ENCODE peak calls at places on chromosomes 12 and 14, in ten cellular contexts. V, Z, Y, I, C, E, S, K, A and F are unnamed samples.

GRCh38 chr14:58401587-58401986 is 5.9 kb downstream of the TOMM20L start:
- DNase-seq in C (no peak), Z (no peak), K (no peak), E (no peak), A (no peak), I (no peak), Y (no peak), V (no peak), S (no peak), F (no peak)

GRCh38 chr12:24815087-24815423 is 133.8 kb downstream of the BCAT1 start:
- DNase-seq in C (no peak), V (no peak), Z (no peak), I (no peak), A (no peak), Y (no peak), S (no peak), K (no peak), E (no peak), F (no peak)

GRCh38 chr12:76312314-76312713 is 35.9 kb downstream of the BBS10 start:
- DNase-seq in E (no peak), V (no peak), K (no peak), Z (peak), S (no peak), A (peak), Y (no peak), C (no peak), I (no peak), F (no peak)

GRCh38 chr14:90644882-90645281 is 171.3 kb downstream of the TTC7B start:
- DNase-seq in V (no peak), Z (no peak), K (no peak), S (no peak), Y (peak), I (no peak), C (no peak), E (no peak), A (peak), F (no peak)

GRCh38 chr12:11795910-11796459 is 146.5 kb downstream of the ETV6 start:
- DNase-seq in A (peak), C (peak), K (peak), E (no peak), S (no peak), I (no peak), Z (no peak), V (peak), Y (no peak), F (no peak)

GRCh38 chr14:102182190-102182589 is 42.5 kb downstream of the WDR20 start:
- DNase-seq in S (no peak), V (no peak), K (no peak), E (no peak), Y (peak), A (peak), C (no peak), Z (no peak), I (no peak), F (no peak)

GRCh38 chr14:51860836-51861583 is 598 bp downstream of the GNG2 start:
- DNase-seq in C (no peak), K (no peak), Z (no peak), E (no peak), A (peak), S (no peak), I (no peak), V (no peak), Y (no peak), F (no peak)

GRCh38 chr12:117854339-117855012 is 114.3 kb downstream of the KSR2 start:
- DNase-seq in K (no peak), V (no peak), Y (no peak), C (peak), I (peak), S (no peak), Z (no peak), E (no peak), A (peak), F (peak)

DNA sequence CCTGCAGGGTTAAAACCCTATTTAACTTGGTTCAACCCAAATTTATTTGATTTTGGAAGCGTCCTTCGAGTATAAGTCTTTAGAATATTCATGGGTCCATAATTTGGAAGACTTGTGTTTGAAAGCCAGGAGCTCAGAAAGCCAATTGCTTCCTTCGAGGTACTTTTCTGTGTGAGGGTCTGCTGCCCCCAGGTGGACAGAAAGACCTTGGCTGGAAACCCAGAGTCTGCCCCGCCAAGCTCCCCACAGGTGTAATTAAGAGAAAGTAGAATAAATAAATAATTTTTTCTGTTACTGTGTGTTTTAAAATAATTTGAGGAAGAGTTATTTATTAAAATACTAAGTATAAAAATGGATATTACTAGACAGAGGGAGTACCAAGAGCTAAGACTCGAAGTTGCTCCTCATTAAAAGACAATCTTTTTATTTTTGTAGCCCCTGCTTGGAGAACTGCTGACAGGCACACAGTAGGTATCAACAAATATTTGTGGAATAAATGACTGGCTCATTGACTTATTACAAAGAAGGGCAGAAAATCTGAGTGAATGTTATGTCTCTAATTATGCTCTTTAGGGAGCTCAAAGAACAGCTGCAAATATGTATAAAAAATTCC is 105.8 kb downstream of the PAH start:
- DNase-seq in V (peak), Z (no peak), A (peak), Y (no peak), E (no peak), C (peak), I (peak), K (no peak), S (no peak), F (peak)
- TF ChIP-seq CTCF in V (peak), Z (peak), A (peak), Y (no peak), E (peak), C (no peak), I (peak), K (peak), S (no peak), F (peak)

GRCh38 chr14:23951590-23952143 is 1.9 kb upstream of the DHRS4 start:
- DNase-seq in A (no peak), K (no peak), Y (no peak), E (no peak), V (no peak), I (no peak), S (no peak), C (peak), Z (no peak), F (no peak)
- TF ChIP-seq CTCF in A (no peak), K (peak), Y (peak), E (no peak), V (peak), I (no peak), S (no peak), C (no peak), Z (no peak), F (no peak)

GRCh38 chr14:86798330-86798729 is 1194.7 kb downstream of the GALC start:
- DNase-seq in I (no peak), A (no peak), S (no peak), Z (no peak), C (no peak), Y (no peak), K (no peak), V (no peak), E (no peak), F (no peak)

GRCh38 chr14:86796221-86797074 is 1196.5 kb downstream of the GALC start:
- DNase-seq in C (no peak), Z (no peak), I (no peak), A (peak), E (no peak), K (no peak), V (no peak), Y (no peak), S (no peak), F (no peak)

GRCh38 chr14:86797075-86797351 is 1196.0 kb downstream of the GALC start:
- DNase-seq in Z (no peak), Y (no peak), S (no peak), C (no peak), E (no peak), A (no peak), K (no peak), V (no peak), I (no peak), F (no peak)

GRCh38 chr14:86802726-86803125 is 1190.3 kb downstream of the GALC start:
- DNase-seq in I (no peak), Y (no peak), S (no peak), V (no peak), Z (no peak), E (no peak), K (no peak), A (peak), C (no peak), F (no peak)

GRCh38 chr14:86799244-86799647 is 1193.7 kb downstream of the GALC start:
- DNase-seq in Z (no peak), C (no peak), V (no peak), S (no peak), Y (peak), E (no peak), K (peak), I (no peak), A (peak), F (no peak)
- TF ChIP-seq CTCF in Z (no peak), C (no peak), V (no peak), S (peak), Y (peak), E (no peak), K (peak), I (no peak), A (peak), F (no peak)

DNA sequence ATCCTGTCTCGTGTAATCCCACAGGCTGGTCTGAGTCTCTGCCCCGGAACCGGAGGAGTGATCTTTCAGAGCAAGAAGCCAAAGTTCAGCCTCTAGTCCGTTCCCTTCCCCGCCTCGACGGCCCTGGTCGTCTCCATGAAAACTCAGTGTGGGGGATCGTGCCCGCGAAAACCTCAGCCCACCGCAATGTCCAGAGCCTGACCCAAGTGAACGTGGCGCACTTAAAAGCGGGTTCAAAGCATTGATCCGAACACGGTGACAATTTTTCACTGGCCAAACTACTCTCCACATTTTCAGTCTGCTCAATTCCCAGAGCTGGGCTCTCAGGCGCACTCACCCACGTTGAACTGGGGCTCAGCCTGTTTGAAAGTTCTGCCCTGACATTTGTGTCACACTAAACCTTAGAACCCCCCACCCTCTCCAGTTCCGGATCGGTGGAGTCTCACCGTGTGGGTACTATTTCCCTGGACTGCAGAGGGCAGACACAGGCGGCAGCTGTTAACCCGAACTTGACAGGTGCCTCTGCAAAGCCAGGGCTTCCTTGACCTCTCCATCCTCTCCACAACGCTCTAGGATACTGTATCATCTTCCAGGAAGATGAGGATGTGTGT is 883 bp upstream of the PRICKLE1 start:
- DNase-seq in S (no peak), Y (no peak), E (peak), Z (no peak), I (peak), C (peak), V (no peak), A (no peak), K (no peak), F (peak)
- TF ChIP-seq CTCF in S (no peak), Y (peak), E (no peak), Z (no peak), I (no peak), C (no peak), V (peak), A (no peak), K (peak), F (no peak)

GRCh38 chr12:92412931-92413685 is 267.5 kb upstream of the BTG1 start:
- DNase-seq in V (no peak), E (no peak), I (no peak), A (no peak), Z (no peak), S (no peak), K (no peak), C (no peak), Y (no peak), F (no peak)

GRCh38 chr12:92414383-92415065 is 268.9 kb upstream of the BTG1 start:
- DNase-seq in S (no peak), K (no peak), V (no peak), Y (no peak), Z (no peak), I (no peak), E (no peak), C (no peak), A (no peak), F (no peak)

GRCh38 chr12:92419201-92419600 is 273.6 kb upstream of the BTG1 start:
- DNase-seq in K (no peak), A (no peak), E (no peak), Y (no peak), S (no peak), Z (no peak), V (no peak), I (no peak), C (peak), F (no peak)

GRCh38 chr12:92417343-92417742 is 271.7 kb upstream of the BTG1 start:
- DNase-seq in K (no peak), C (no peak), Y (no peak), E (no peak), A (no peak), I (no peak), S (no peak), Z (no peak), V (no peak), F (no peak)

DNA sequence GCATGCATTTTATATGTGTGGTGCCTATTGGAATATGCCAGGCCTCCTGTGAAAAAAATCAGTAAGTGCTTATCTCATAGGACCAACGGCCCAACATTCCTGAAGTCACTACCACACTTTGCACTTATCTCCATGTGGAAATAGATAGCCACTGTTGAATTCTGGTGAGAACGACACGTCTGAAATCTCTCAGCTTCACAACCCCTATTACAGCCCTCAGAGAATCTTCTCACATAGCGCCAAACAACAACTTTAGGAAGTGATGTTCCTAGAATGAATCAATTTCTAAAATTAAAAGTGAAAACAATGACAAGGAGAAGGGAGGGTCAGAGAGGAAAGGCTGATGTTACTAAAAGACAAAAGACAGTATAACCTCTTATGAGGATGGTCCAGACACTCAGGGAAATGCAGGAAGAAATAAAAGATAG is 270.8 kb upstream of the BTG1 start:
- DNase-seq in S (no peak), Y (no peak), V (no peak), K (no peak), C (no peak), E (no peak), A (no peak), I (no peak), Z (no peak), F (no peak)
- TF ChIP-seq CTCF in S (no peak), Y (no peak), V (no peak), K (no peak), C (no peak), E (no peak), A (no peak), I (no peak), Z (no peak), F (no peak)

DNA sequence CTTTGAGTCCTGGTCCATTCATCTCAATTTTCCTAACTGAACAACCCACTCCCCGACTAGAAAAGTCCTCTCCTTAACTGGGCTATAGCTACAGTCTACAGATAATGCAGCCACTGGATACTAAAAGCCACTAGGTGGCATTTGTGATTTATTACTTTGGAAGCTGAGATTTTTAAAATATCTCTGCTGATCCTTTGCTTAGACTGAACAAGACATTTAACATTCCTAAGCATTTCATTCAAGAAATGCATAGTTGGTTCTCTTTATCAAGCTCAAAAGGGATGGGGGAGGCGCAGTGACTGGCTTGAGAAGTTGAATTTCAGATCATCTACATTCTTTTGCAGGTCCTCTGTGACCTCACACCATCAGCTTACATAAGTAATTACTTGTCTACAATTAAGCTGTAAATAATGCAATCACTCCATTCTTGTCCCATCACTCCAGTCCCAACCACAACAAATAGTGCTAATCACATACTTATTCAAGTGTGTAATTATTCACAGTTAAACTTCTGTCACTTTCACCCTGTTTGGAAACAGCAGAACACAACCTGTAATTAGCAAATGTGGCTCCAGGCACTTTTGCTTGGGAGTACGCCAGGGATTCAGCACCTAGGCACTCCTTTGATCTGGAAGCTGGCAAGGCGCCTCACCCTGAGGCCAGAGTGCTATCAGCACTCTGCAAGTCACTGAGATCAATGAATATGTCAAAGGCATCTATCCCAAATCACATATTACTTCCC is 203.5 kb downstream of the NOVA1 start:
- DNase-seq in C (no peak), I (no peak), Y (no peak), Z (no peak), E (no peak), V (peak), K (no peak), S (no peak), A (peak), F (no peak)
- TF ChIP-seq CTCF in C (no peak), I (no peak), Y (no peak), Z (peak), E (no peak), V (peak), K (peak), S (no peak), A (peak), F (no peak)

DNA sequence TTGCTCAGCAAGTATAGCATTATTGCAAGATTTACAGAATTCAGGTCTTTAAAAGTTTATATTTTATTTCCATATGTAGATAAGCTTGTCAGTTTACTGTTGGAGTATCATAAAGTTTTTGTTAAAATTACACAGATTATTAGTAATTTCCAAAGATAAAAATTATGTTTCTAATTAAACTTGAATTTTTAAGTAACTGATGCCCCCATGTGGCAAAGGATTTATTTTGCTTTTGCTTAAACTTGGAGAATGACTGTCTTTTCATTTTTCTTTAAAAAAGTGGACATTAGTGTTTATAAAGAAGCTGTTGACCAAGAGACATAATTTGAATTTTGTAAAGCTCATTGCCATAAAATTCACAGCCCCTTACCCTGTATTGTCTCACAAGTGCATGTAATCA is 45.8 kb downstream of the ETNK1 start:
- DNase-seq in Z (no peak), C (no peak), S (no peak), Y (no peak), I (no peak), V (no peak), K (no peak), A (peak), E (no peak), F (no peak)
- TF ChIP-seq CTCF in Z (peak), C (no peak), S (no peak), Y (peak), I (peak), V (peak), K (peak), A (peak), E (peak), F (no peak)

DNA sequence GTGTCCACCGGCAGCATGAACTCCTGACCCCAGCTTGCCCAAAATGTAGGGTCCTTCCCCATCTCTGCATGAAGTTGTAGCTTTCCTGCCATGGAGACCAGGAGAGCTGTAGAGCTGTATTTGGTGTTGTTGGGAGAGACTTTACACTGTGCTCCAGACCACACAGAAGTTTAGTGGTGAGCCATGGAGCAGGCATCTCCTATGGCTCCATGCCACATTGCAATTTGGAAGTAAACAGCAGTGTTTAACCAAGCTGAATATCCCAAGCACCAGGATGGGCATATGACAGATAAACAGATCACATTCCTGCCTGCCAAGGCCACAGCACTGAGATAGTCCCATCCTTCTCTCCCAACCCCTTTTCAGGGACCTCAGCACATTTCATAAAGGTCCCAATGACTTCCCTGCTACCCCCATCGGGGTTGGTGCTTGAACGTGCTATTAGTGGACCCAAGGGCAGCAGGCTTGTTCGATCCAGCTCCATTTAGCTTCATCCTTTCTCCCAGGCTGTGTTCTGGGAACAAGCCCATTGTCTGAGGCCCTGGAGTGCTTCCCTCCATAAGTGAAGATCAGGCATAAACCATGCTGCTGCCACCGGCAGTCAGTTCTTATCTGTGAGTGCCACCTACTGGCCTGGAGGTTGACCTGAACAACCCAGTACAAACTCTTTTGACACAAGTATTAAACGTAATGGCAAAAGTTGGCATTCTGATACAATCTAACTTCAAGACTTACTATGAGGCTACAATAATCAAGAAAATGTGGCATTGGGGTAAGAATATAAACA is 172.3 kb upstream of the ATXN7L3B start:
- DNase-seq in C (peak), E (peak), Z (no peak), V (peak), K (no peak), A (peak), Y (no peak), I (peak), S (no peak), F (peak)
- TF ChIP-seq CTCF in C (no peak), E (peak), Z (peak), V (peak), K (peak), A (peak), Y (no peak), I (peak), S (no peak), F (peak)